ENCODE peak calls at places on chromosomes 13 and 19, in four cellular contexts. Q, B, H and T are unnamed samples. For H3K27me3, the result is how much of the 10 kb centered on the place peaks cover.

GRCh38 chr13:48954086-48954485 is 21.6 kb upstream of the FNDC3A start:
- DNase-seq in Q (no peak), B (peak), H (no peak), T (no peak)

GRCh38 chr19:33347300-33347699 is 26.2 kb upstream of the CEBPG start:
- DNase-seq in Q (no peak), B (no peak), H (no peak), T (no peak)

GRCh38 chr13:100396771-100397170 is 191.8 kb downstream of the GGACT start:
- DNase-seq in Q (no peak), B (no peak), H (no peak), T (no peak)

GRCh38 chr19:16915734-16916133 is 26.9 kb downstream of the F2RL3 start:
- DNase-seq in Q (no peak), B (no peak), H (no peak), T (no peak)

GRCh38 chr19:40178756-40179155 is 12.5 kb upstream of the MAP3K10 start:
- DNase-seq in Q (no peak), B (no peak), H (no peak), T (no peak)

GRCh38 chr19:35125746-35126623 is 8.9 kb downstream of the LGI4 start:
- DNase-seq in Q (no peak), B (no peak), H (no peak), T (no peak)

GRCh38 chr13:102868366-102868936 is 22.6 kb downstream of the ERCC5 start:
- DNase-seq in Q (no peak), B (no peak), H (no peak), T (no peak)

GRCh38 chr19:8609210-8610040 is 1.1 kb downstream of the ADAMTS10 start:
- DNase-seq in Q (no peak), B (peak), H (no peak), T (peak)

GRCh38 chr19:39325778-39326680 is 5.4 kb upstream of the LRFN1 start:
- DNase-seq in Q (no peak), B (no peak), H (no peak), T (peak)

GRCh38 chr19:11264452-11265176 is 2.3 kb upstream of the DOCK6 start:
- DNase-seq in Q (peak), B (no peak), H (no peak), T (no peak)

GRCh38 chr19:52190679-52191293 is 934 bp downstream of the PPP2R1A start:
- DNase-seq in Q (no peak), B (peak), H (no peak), T (peak)

GRCh38 chr19:52270266-52270885 is 989 bp downstream of the ZNF766 start:
- DNase-seq in Q (no peak), B (no peak), H (no peak), T (peak)

GRCh38 chr19:6092329-6093286 is 17.7 kb downstream of the RFX2 start:
- DNase-seq in Q (no peak), B (peak), H (no peak), T (peak)

GRCh38 chr13:99496322-99497142 is 4.7 kb upstream of the TM9SF2 start:
- DNase-seq in Q (peak), B (peak), H (peak), T (peak)

GRCh38 chr13:33183431-33184130 is 102.0 kb downstream of the STARD13 start:
- DNase-seq in Q (no peak), B (no peak), H (no peak), T (no peak)

GRCh38 chr13:33611016-33611805 is 206.7 kb upstream of the RFC3 start:
- DNase-seq in Q (no peak), B (peak), H (no peak), T (peak)

GRCh38 chr19:21586341-21587116 is 81.1 kb downstream of the ZNF429 start:
- DNase-seq in Q (no peak), B (no peak), H (no peak), T (no peak)

GRCh38 chr19:32404939-32405430 is 585 bp upstream of the DPY19L3 start:
- DNase-seq in Q (no peak), B (peak), H (no peak), T (peak)

GRCh38 chr19:6735181-6735891 is 2.0 kb downstream of the GPR108 start:
- DNase-seq in Q (no peak), B (no peak), H (no peak), T (peak)

GRCh38 chr13:63048648-63049047 is 1633.0 kb upstream of the PCDH20 start:
- DNase-seq in Q (no peak), B (no peak), H (no peak), T (peak)

GRCh38 chr19:13979224-13979623 is 26.9 kb downstream of the RFX1 start:
- DNase-seq in Q (no peak), B (peak), H (no peak), T (no peak)

GRCh38 chr19:20078696-20079095 is 896 bp downstream of the ZNF90 start:
- DNase-seq in Q (no peak), B (peak), H (no peak), T (no peak)

GRCh38 chr13:92413452-92413851 is 813.2 kb upstream of the GPC6 start:
- DNase-seq in Q (no peak), B (no peak), H (no peak), T (no peak)

GRCh38 chr19:18194554-18195238 is 1.7 kb downstream of the MPV17L2 start:
- DNase-seq in Q (no peak), B (peak), H (no peak), T (peak)

GRCh38 chr13:103157034-103157433 is 90.8 kb upstream of the SLC10A2 start:
- DNase-seq in Q (no peak), B (no peak), H (no peak), T (no peak)

GRCh38 chr13:59409651-59410200 is 754.0 kb downstream of the DIAPH3 start:
- DNase-seq in Q (no peak), B (no peak), H (no peak), T (peak)

GRCh38 chr19:47459477-47459876 is 12.2 kb downstream of the SLC8A2 start:
- DNase-seq in Q (no peak), B (no peak), H (no peak), T (no peak)

GRCh38 chr19:51098366-51099069 is 9.7 kb downstream of the CTU1 start:
- DNase-seq in Q (no peak), B (peak), H (no peak), T (no peak)
- TF ChIP-seq CTCF in Q (no peak), B (no peak), H (no peak), T (no peak)

DNA sequence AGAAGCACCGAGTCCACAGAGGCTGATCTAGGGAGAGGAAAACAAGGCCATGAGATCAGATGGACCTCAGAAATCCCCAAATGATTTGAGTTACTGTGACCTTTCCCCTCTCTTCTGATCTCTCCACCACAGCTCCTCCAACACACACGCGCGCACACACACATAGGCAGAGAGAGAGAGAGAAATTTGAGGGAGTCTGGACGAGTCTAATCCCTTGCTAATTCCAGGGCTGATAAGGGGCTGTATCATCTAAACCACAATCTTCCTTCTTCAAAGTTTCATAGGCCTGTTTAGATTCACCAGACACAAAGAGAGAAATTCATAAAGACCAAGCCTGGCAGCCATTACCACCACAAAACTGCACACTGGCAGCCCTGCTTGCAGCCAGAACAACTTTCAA is 8.6 kb downstream of the ZFP82 start:
- DNase-seq in Q (no peak), B (peak), H (no peak), T (no peak)
- H3K27me3 ChIP-seq in Q (under half), B (under half), H (under half), T (under half)

GRCh38 chr13:44304433-44304725 is 69.2 kb upstream of the SERP2 start:
- DNase-seq in Q (no peak), B (no peak), H (no peak), T (no peak)
- H3K27ac ChIP-seq in Q (no peak), B (no peak), H (no peak), T (no peak)

DNA sequence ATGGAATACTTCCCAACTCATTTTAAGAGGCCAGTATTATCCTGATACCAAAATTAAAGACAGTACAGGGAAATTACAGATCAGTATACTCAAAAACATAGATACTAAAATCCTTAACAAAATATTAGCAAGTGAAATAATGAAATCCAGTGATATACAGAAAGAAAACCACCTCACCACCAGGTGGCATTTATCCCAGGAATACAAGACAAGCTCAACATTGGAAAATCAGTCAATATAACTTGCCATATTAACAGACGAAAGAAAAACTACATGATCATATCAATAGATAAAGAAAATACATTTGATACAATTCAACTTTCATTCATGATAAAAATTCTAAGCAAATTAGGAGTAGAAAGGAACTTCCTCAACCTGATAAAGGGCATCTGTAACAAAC is 6.7 kb upstream of the GNA15 start:
- DNase-seq in Q (no peak), B (peak), H (no peak), T (peak)
- TF ChIP-seq CTCF in Q (no peak), B (peak), H (peak), T (peak)

GRCh38 chr13:114012141-114012540 is 38.3 kb upstream of the C13orf46 start:
- DNase-seq in Q (no peak), B (no peak), H (no peak), T (no peak)
- H3K27me3 ChIP-seq in Q (under half), B (under half), H (under half), T (under half)

GRCh38 chr19:2488942-2489731 is 13.2 kb downstream of the GADD45B start:
- DNase-seq in Q (no peak), B (peak), H (no peak), T (peak)

GRCh38 chr19:2488405-2488941 is 12.5 kb downstream of the GADD45B start:
- DNase-seq in Q (no peak), B (no peak), H (no peak), T (no peak)

GRCh38 chr19:2492870-2493269 is 16.9 kb downstream of the GADD45B start:
- DNase-seq in Q (no peak), B (no peak), H (no peak), T (no peak)

GRCh38 chr19:2491130-2491801 is 15.3 kb downstream of the GADD45B start:
- DNase-seq in Q (no peak), B (peak), H (no peak), T (peak)

DNA sequence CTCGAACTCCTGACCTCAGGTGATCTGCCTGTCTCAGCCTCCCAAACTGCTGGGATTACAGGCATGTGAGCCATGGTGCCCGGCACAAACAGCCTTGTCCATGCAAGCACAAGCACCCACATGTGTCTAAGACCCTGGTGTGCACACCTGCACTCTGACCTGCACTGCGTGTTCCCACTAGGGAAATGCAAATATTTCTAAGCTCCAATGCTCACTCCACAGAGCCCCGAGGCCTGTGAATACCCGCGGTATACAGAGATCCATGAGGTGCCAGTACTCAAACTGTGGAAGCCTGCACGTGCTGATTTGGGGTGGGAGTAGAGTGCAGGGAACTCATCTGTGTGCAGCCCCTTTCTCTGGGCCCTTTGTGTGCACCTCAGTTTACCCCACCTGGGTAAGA is 14.7 kb downstream of the GADD45B start:
- DNase-seq in Q (no peak), B (no peak), H (no peak), T (no peak)
- H3K27ac ChIP-seq in Q (no peak), B (no peak), H (peak), T (no peak)

GRCh38 chr13:66491241-66491640 is 738.9 kb downstream of the PCDH9 start:
- DNase-seq in Q (no peak), B (no peak), H (no peak), T (no peak)

GRCh38 chr13:66489586-66489985 is 740.5 kb downstream of the PCDH9 start:
- DNase-seq in Q (no peak), B (no peak), H (no peak), T (no peak)

GRCh38 chr13:66489172-66489571 is 741.0 kb downstream of the PCDH9 start:
- DNase-seq in Q (no peak), B (no peak), H (no peak), T (no peak)

DNA sequence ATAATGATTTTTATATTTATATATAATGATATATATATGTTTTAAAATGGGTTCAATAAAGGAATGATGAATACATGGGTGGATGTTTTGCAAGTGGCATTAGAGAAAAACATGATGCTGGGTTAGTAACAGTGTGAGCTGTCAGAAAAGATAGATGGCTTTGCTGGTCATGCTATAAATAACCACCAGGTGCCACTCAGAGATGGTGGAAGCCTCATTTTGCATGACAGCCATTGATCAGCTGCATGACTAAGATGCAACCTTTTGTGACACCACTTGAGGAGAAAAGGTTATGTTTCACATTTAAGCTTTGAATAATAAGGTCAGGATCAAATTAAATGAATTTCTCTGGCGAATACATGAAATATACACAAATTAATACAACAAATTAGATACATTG is 737.7 kb downstream of the PCDH9 start:
- DNase-seq in Q (no peak), B (no peak), H (no peak), T (peak)
- TF ChIP-seq CTCF in Q (no peak), B (no peak), H (no peak), T (no peak)

DNA sequence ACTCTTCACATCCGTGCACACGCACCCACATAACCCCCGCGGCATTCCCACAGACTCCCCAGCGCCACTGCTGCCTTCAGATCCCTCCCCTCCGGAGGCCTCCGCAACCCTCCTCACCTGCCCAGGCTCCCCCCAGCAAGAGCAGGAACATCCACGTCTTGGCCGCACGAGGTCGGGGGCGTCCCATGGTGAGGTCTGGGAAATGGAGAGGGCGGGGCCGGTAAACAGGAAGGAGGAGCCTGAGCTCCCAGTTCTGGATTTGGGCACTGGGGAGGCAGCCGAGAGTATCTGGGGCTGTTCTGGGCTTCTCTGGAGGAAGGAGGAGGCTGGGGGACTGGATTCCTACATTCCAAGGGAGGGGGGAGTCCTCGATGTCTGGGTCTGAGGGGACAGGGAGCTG is 423 bp downstream of the KLK8 start:
- DNase-seq in Q (no peak), B (no peak), H (no peak), T (no peak)
- H3K27me3 ChIP-seq in Q (under half), B (under half), H (under half), T (under half)

GRCh38 chr13:111117961-111118360 is 2.9 kb downstream of the ARHGEF7 start:
- DNase-seq in Q (no peak), B (no peak), H (no peak), T (no peak)
- H3K27ac ChIP-seq in Q (no peak), B (no peak), H (no peak), T (no peak)

DNA sequence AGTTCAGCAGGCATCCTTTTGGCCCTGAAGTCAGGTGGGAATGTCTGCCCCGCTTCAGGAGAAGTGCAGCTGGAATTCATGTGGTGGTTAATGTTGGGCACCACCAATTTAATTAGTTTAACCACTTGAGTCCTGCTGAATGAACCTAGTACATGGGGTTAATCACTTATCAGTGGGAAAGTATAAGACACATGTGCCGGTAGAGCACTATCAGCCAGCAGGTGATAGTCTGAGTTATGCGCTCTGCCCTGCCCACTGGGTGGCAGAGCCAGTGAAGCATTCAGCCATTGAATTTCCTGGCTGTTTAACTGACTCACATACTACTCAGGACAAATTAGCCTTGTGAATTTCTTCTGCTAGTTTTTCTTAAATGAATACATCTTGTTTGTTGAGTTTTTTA is 789.7 kb upstream of the PRR20A start:
- DNase-seq in Q (no peak), B (no peak), H (no peak), T (peak)
- TF ChIP-seq CTCF in Q (no peak), B (no peak), H (no peak), T (no peak)